ENCODE peak calls at places on chromosomes 16 and 17, in eight cellular contexts. One of them, this sample, is unnamed.
A peak's percentile ranks its signal among the peaks of the same experiment; 100 is the strongest.

GRCh38 chr17:74369221-74369620 is 1.9 kb downstream of the GPR142 start:
- DNase-seq in AG04450: no peak
- DNase-seq in A673: peak; percentile 77
- DNase-seq in adrenal gland: no peak
- DNase-seq in fibroblast of lung: no peak
- DNase-seq in DND-41: peak; percentile 56
- DNase-seq in A549: no peak
- DNase-seq in body of pancreas: peak; percentile 41
- DNase-seq in this sample: peak; percentile 68

GRCh38 chr17:9837551-9838471 is 12.1 kb downstream of the GLP2R start:
- DNase-seq in AG04450: no peak
- DNase-seq in A673: no peak
- DNase-seq in adrenal gland: peak; percentile 61
- DNase-seq in fibroblast of lung: peak; percentile 95
- DNase-seq in DND-41: no peak
- DNase-seq in A549: peak; percentile 98
- DNase-seq in body of pancreas: peak; percentile 32
- DNase-seq in this sample: no peak

GRCh38 chr17:4064366-4064765 is 78.5 kb downstream of the ZZEF1 start:
- DNase-seq in AG04450: no peak
- DNase-seq in A673: no peak
- DNase-seq in adrenal gland: no peak
- DNase-seq in fibroblast of lung: no peak
- DNase-seq in DND-41: no peak
- DNase-seq in A549: no peak
- DNase-seq in body of pancreas: peak; percentile 35
- DNase-seq in this sample: no peak

GRCh38 chr17:38330941-38331411 is 12.8 kb downstream of the GPR179 start:
- DNase-seq in AG04450: no peak
- DNase-seq in A673: no peak
- DNase-seq in adrenal gland: no peak
- DNase-seq in fibroblast of lung: no peak
- DNase-seq in DND-41: no peak
- DNase-seq in A549: no peak
- DNase-seq in body of pancreas: no peak
- DNase-seq in this sample: no peak

GRCh38 chr17:49707246-49707607 is 537 bp downstream of the SLC35B1 start:
- DNase-seq in AG04450: no peak
- DNase-seq in A673: peak; percentile 28
- DNase-seq in adrenal gland: no peak
- DNase-seq in fibroblast of lung: no peak
- DNase-seq in DND-41: peak; percentile 40
- DNase-seq in A549: no peak
- DNase-seq in body of pancreas: no peak
- DNase-seq in this sample: peak; percentile 66

GRCh38 chr16:85144026-85144915 is 32.0 kb upstream of the CIBAR2 start:
- DNase-seq in AG04450: no peak
- DNase-seq in A673: no peak
- DNase-seq in adrenal gland: no peak
- DNase-seq in fibroblast of lung: no peak
- DNase-seq in DND-41: no peak
- DNase-seq in A549: no peak
- DNase-seq in body of pancreas: no peak
- DNase-seq in this sample: no peak

GRCh38 chr16:80369559-80369958 is 171.2 kb upstream of the DYNLRB2 start:
- DNase-seq in AG04450: peak; percentile 38
- DNase-seq in A673: no peak
- DNase-seq in adrenal gland: peak; percentile 66
- DNase-seq in fibroblast of lung: peak; percentile 64
- DNase-seq in DND-41: no peak
- DNase-seq in A549: peak; percentile 59
- DNase-seq in body of pancreas: peak; percentile 37
- DNase-seq in this sample: no peak

GRCh38 chr17:1354022-1354421 is 46.0 kb downstream of the YWHAE start:
- DNase-seq in AG04450: no peak
- DNase-seq in A673: no peak
- DNase-seq in adrenal gland: no peak
- DNase-seq in fibroblast of lung: no peak
- DNase-seq in DND-41: no peak
- DNase-seq in A549: no peak
- DNase-seq in body of pancreas: no peak
- DNase-seq in this sample: no peak

GRCh38 chr17:1709403-1709891 is 730 bp downstream of the TLCD2 start:
- DNase-seq in AG04450: no peak
- DNase-seq in A673: no peak
- DNase-seq in adrenal gland: peak; percentile 75
- DNase-seq in fibroblast of lung: no peak
- DNase-seq in DND-41: no peak
- DNase-seq in A549: peak; percentile 52
- DNase-seq in body of pancreas: no peak
- DNase-seq in this sample: no peak

GRCh38 chr17:46147167-46147749 is 46.0 kb downstream of the KANSL1 start:
- DNase-seq in AG04450: no peak
- DNase-seq in A673: no peak
- DNase-seq in adrenal gland: no peak
- DNase-seq in fibroblast of lung: no peak
- DNase-seq in DND-41: no peak
- DNase-seq in A549: no peak
- DNase-seq in body of pancreas: no peak
- DNase-seq in this sample: no peak

GRCh38 chr16:88805340-88805715 is 1.7 kb downstream of the CDT1 start:
- DNase-seq in AG04450: no peak
- DNase-seq in A673: no peak
- DNase-seq in adrenal gland: no peak
- DNase-seq in fibroblast of lung: no peak
- DNase-seq in DND-41: no peak
- DNase-seq in A549: no peak
- DNase-seq in body of pancreas: no peak
- DNase-seq in this sample: no peak

GRCh38 chr16:57394444-57394843 is 10.1 kb upstream of the CCL17 start:
- DNase-seq in AG04450: no peak
- DNase-seq in A673: no peak
- DNase-seq in adrenal gland: no peak
- DNase-seq in fibroblast of lung: peak; percentile 15
- DNase-seq in DND-41: no peak
- DNase-seq in A549: no peak
- DNase-seq in body of pancreas: peak; percentile 50
- DNase-seq in this sample: no peak

GRCh38 chr16:24253192-24253591 is 2.9 kb upstream of the CACNG3 start:
- DNase-seq in AG04450: no peak
- DNase-seq in A673: peak; percentile 83
- DNase-seq in adrenal gland: peak; percentile 61
- DNase-seq in fibroblast of lung: peak; percentile 40
- DNase-seq in DND-41: peak; percentile 33
- DNase-seq in A549: peak; percentile 65
- DNase-seq in body of pancreas: peak; percentile 22
- DNase-seq in this sample: peak; percentile 20

GRCh38 chr16:80719573-80719972 is 84.8 kb downstream of the CDYL2 start:
- DNase-seq in AG04450: no peak
- DNase-seq in A673: no peak
- DNase-seq in adrenal gland: no peak
- DNase-seq in fibroblast of lung: no peak
- DNase-seq in DND-41: no peak
- DNase-seq in A549: no peak
- DNase-seq in body of pancreas: no peak
- DNase-seq in this sample: no peak

GRCh38 chr17:34998205-34998604 is 17.9 kb downstream of the LIG3 start:
- DNase-seq in AG04450: peak; percentile 51
- DNase-seq in A673: peak; percentile 70
- DNase-seq in adrenal gland: peak; percentile 82
- DNase-seq in fibroblast of lung: peak; percentile 73
- DNase-seq in DND-41: peak; percentile 73
- DNase-seq in A549: peak; percentile 78
- DNase-seq in body of pancreas: peak; percentile 65
- DNase-seq in this sample: peak; percentile 77

GRCh38 chr17:40323731-40324650 is 15.0 kb downstream of the RARA start:
- DNase-seq in AG04450: no peak
- DNase-seq in A673: no peak
- DNase-seq in adrenal gland: peak; percentile 87
- DNase-seq in fibroblast of lung: peak; percentile 71
- DNase-seq in DND-41: peak; percentile 50
- DNase-seq in A549: no peak
- DNase-seq in body of pancreas: peak; percentile 61
- DNase-seq in this sample: peak; percentile 78

GRCh38 chr16:87584975-87585374 is 17.3 kb upstream of the JPH3 start:
- DNase-seq in AG04450: no peak
- DNase-seq in A673: no peak
- DNase-seq in adrenal gland: no peak
- DNase-seq in fibroblast of lung: no peak
- DNase-seq in DND-41: no peak
- DNase-seq in A549: no peak
- DNase-seq in body of pancreas: no peak
- DNase-seq in this sample: no peak

GRCh38 chr16:87584271-87584670 is 18.0 kb upstream of the JPH3 start:
- DNase-seq in AG04450: no peak
- DNase-seq in A673: no peak
- DNase-seq in adrenal gland: no peak
- DNase-seq in fibroblast of lung: peak; percentile 51
- DNase-seq in DND-41: no peak
- DNase-seq in A549: no peak
- DNase-seq in body of pancreas: no peak
- DNase-seq in this sample: no peak

GRCh38 chr16:87582966-87583325 is 19.4 kb upstream of the JPH3 start:
- DNase-seq in AG04450: no peak
- DNase-seq in A673: no peak
- DNase-seq in adrenal gland: no peak
- DNase-seq in fibroblast of lung: no peak
- DNase-seq in DND-41: no peak
- DNase-seq in A549: no peak
- DNase-seq in body of pancreas: no peak
- DNase-seq in this sample: no peak

GRCh38 chr16:87582221-87582965 is 19.9 kb upstream of the JPH3 start:
- DNase-seq in AG04450: no peak
- DNase-seq in A673: no peak
- DNase-seq in adrenal gland: peak; percentile 85
- DNase-seq in fibroblast of lung: peak; percentile 90
- DNase-seq in DND-41: no peak
- DNase-seq in A549: no peak
- DNase-seq in body of pancreas: no peak
- DNase-seq in this sample: no peak

GRCh38 chr16:87583453-87584131 is 18.7 kb upstream of the JPH3 start:
- DNase-seq in AG04450: no peak
- DNase-seq in A673: peak; percentile 44
- DNase-seq in adrenal gland: peak; percentile 90
- DNase-seq in fibroblast of lung: peak; percentile 51
- DNase-seq in DND-41: no peak
- DNase-seq in A549: no peak
- DNase-seq in body of pancreas: no peak
- DNase-seq in this sample: no peak
- H3K27ac ChIP-seq in AG04450: peak overlapping the region; percentile 57
- H3K27ac ChIP-seq in A673: no peak overlapping the region
- H3K27ac ChIP-seq in adrenal gland: no peak overlapping the region
- H3K27ac ChIP-seq in fibroblast of lung: peak overlapping the region; percentile 97
- H3K27ac ChIP-seq in DND-41: no peak overlapping the region
- H3K27ac ChIP-seq in A549: no peak overlapping the region
- H3K27ac ChIP-seq in body of pancreas: no peak overlapping the region
- H3K27ac ChIP-seq in this sample: no peak overlapping the region

GRCh38 chr17:16569358-16569712 is 331 bp upstream of the ZNF287 start:
- DNase-seq in AG04450: no peak
- DNase-seq in A673: no peak
- DNase-seq in adrenal gland: no peak
- DNase-seq in fibroblast of lung: no peak
- DNase-seq in DND-41: no peak
- DNase-seq in A549: no peak
- DNase-seq in body of pancreas: no peak
- DNase-seq in this sample: no peak
- H3K4me3 ChIP-seq in AG04450: peak overlapping the region; percentile 13
- H3K4me3 ChIP-seq in A673: peak overlapping the region; percentile 76
- H3K4me3 ChIP-seq in adrenal gland: no peak overlapping the region
- H3K4me3 ChIP-seq in fibroblast of lung: no peak overlapping the region
- H3K4me3 ChIP-seq in DND-41: peak overlapping the region; percentile 99
- H3K4me3 ChIP-seq in A549: peak overlapping the region; percentile 62
- H3K4me3 ChIP-seq in body of pancreas: peak overlapping the region; percentile 45
- H3K4me3 ChIP-seq in this sample: peak overlapping the region; percentile 63

DNA sequence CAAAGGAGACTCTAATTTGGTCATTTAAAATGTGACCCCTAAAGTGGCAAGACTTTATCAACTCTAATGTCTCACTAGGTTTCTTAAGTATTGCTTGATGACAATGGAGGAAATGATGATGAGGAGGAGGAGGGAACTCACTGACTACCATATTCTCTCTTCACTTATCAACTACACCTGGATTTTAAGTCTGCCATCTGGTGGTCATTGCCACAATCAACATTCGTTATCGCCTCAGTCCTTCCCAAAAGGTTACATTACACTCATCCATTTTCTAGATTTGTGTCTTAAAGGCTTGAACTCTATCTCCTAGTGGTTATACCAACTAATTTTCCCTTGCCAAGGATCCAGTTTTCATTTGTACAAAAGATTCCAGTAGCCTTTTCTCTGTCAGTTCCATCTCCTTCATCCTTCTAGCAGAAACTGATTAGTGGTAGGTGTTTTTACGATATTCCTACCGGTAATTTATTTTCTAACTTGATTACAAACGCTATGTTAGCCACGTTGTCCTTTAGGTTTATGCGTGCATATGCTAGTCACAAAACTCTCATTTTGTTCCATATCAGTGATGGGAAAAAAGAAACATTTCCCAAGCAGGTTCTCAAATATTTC is 114.6 kb upstream of the NOG start:
- DNase-seq in AG04450: no peak
- DNase-seq in A673: peak; percentile 45
- DNase-seq in adrenal gland: no peak
- DNase-seq in fibroblast of lung: peak; percentile 27
- DNase-seq in DND-41: peak; percentile 37
- DNase-seq in A549: peak; percentile 53
- DNase-seq in body of pancreas: no peak
- DNase-seq in this sample: no peak
- TF ChIP-seq CTCF in AG04450: peak; percentile 57
- TF ChIP-seq CTCF in A673: peak; percentile 70
- TF ChIP-seq CTCF in adrenal gland: peak; percentile 46
- TF ChIP-seq CTCF in fibroblast of lung: peak; percentile 51
- TF ChIP-seq CTCF in DND-41: peak; percentile 73
- TF ChIP-seq CTCF in A549: peak; percentile 59
- TF ChIP-seq CTCF in body of pancreas: peak; percentile 37
- TF ChIP-seq CTCF in this sample: peak; percentile 55

GRCh38 chr17:32302037-32302436 is 36.4 kb downstream of the RHBDL3 start:
- DNase-seq in AG04450: no peak
- DNase-seq in A673: no peak
- DNase-seq in adrenal gland: no peak
- DNase-seq in fibroblast of lung: no peak
- DNase-seq in DND-41: no peak
- DNase-seq in A549: no peak
- DNase-seq in body of pancreas: no peak
- DNase-seq in this sample: no peak

GRCh38 chr17:32302860-32303649 is 37.4 kb downstream of the RHBDL3 start:
- DNase-seq in AG04450: no peak
- DNase-seq in A673: peak; percentile 18
- DNase-seq in adrenal gland: no peak
- DNase-seq in fibroblast of lung: no peak
- DNase-seq in DND-41: no peak
- DNase-seq in A549: no peak
- DNase-seq in body of pancreas: peak; percentile 30
- DNase-seq in this sample: no peak

GRCh38 chr17:32299579-32300158 is 34.0 kb downstream of the RHBDL3 start:
- DNase-seq in AG04450: no peak
- DNase-seq in A673: no peak
- DNase-seq in adrenal gland: no peak
- DNase-seq in fibroblast of lung: no peak
- DNase-seq in DND-41: no peak
- DNase-seq in A549: no peak
- DNase-seq in body of pancreas: no peak
- DNase-seq in this sample: no peak

GRCh38 chr17:32305049-32305448 is 36.9 kb downstream of the C17orf75 start:
- DNase-seq in AG04450: no peak
- DNase-seq in A673: no peak
- DNase-seq in adrenal gland: no peak
- DNase-seq in fibroblast of lung: no peak
- DNase-seq in DND-41: no peak
- DNase-seq in A549: no peak
- DNase-seq in body of pancreas: no peak
- DNase-seq in this sample: no peak

GRCh38 chr17:32303861-32304288 is 38.1 kb downstream of the C17orf75 start:
- DNase-seq in AG04450: no peak
- DNase-seq in A673: no peak
- DNase-seq in adrenal gland: peak; percentile 65
- DNase-seq in fibroblast of lung: no peak
- DNase-seq in DND-41: no peak
- DNase-seq in A549: no peak
- DNase-seq in body of pancreas: no peak
- DNase-seq in this sample: no peak
- H3K27ac ChIP-seq in AG04450: no peak overlapping the region
- H3K27ac ChIP-seq in A673: no peak overlapping the region
- H3K27ac ChIP-seq in adrenal gland: no peak overlapping the region
- H3K27ac ChIP-seq in fibroblast of lung: no peak overlapping the region
- H3K27ac ChIP-seq in DND-41: no peak overlapping the region
- H3K27ac ChIP-seq in A549: no peak overlapping the region
- H3K27ac ChIP-seq in body of pancreas: no peak overlapping the region
- H3K27ac ChIP-seq in this sample: no peak overlapping the region

This sample was measured in CD8-positive, alpha-beta T cell.